ENCODE peak calls at places on chromosome 11, in six cellular contexts. One of them, this sample, is unnamed.

GRCh38 chr11:66853242-66854229 is 3.3 kb upstream of the LRFN4 start:
- DNase-seq in stimulated activated CD4-positive, alpha-beta T cell treated with anti-CD3 and anti-CD28 coated beads, Interleukin-12 subunit alpha, Interleukin-12 subunit beta, amount 100 ng/mL, for 48 hours: no peak
- DNase-seq in fibroblast of lung: no peak
- DNase-seq in EH: no peak
- DNase-seq in ELR: no peak
- DNase-seq in GM23338: no peak
- DNase-seq in this sample: no peak

GRCh38 chr11:75920886-75921285 is 105.9 kb downstream of the UVRAG start:
- DNase-seq in stimulated activated CD4-positive, alpha-beta T cell treated with anti-CD3 and anti-CD28 coated beads, Interleukin-12 subunit alpha, Interleukin-12 subunit beta, amount 100 ng/mL, for 48 hours: no peak
- DNase-seq in fibroblast of lung: no peak
- DNase-seq in EH: no peak
- DNase-seq in ELR: no peak
- DNase-seq in GM23338: no peak
- DNase-seq in this sample: no peak

GRCh38 chr11:94910779-94911178 is 62.6 kb downstream of the CWC15 start:
- DNase-seq in stimulated activated CD4-positive, alpha-beta T cell treated with anti-CD3 and anti-CD28 coated beads, Interleukin-12 subunit alpha, Interleukin-12 subunit beta, amount 100 ng/mL, for 48 hours: no peak
- DNase-seq in fibroblast of lung: peak
- DNase-seq in EH: peak
- DNase-seq in ELR: peak
- DNase-seq in GM23338: no peak
- DNase-seq in this sample: no peak

GRCh38 chr11:46705070-46705688 is 4.3 kb downstream of the ZNF408 start:
- DNase-seq in stimulated activated CD4-positive, alpha-beta T cell treated with anti-CD3 and anti-CD28 coated beads, Interleukin-12 subunit alpha, Interleukin-12 subunit beta, amount 100 ng/mL, for 48 hours: no peak
- DNase-seq in fibroblast of lung: no peak
- DNase-seq in EH: no peak
- DNase-seq in ELR: no peak
- DNase-seq in GM23338: no peak
- DNase-seq in this sample: no peak

GRCh38 chr11:79520086-79520485 is 79.3 kb upstream of the TENM4 start:
- DNase-seq in stimulated activated CD4-positive, alpha-beta T cell treated with anti-CD3 and anti-CD28 coated beads, Interleukin-12 subunit alpha, Interleukin-12 subunit beta, amount 100 ng/mL, for 48 hours: no peak
- DNase-seq in fibroblast of lung: no peak
- DNase-seq in EH: no peak
- DNase-seq in ELR: no peak
- DNase-seq in GM23338: no peak
- DNase-seq in this sample: no peak

GRCh38 chr11:75768112-75768908 is at the start of gene DGAT2:
- DNase-seq in stimulated activated CD4-positive, alpha-beta T cell treated with anti-CD3 and anti-CD28 coated beads, Interleukin-12 subunit alpha, Interleukin-12 subunit beta, amount 100 ng/mL, for 48 hours: peak
- DNase-seq in fibroblast of lung: peak
- DNase-seq in EH: peak
- DNase-seq in ELR: peak
- DNase-seq in GM23338: peak
- DNase-seq in this sample: peak

GRCh38 chr11:58490827-58491226 is 17.1 kb downstream of the OR5B21 start:
- DNase-seq in stimulated activated CD4-positive, alpha-beta T cell treated with anti-CD3 and anti-CD28 coated beads, Interleukin-12 subunit alpha, Interleukin-12 subunit beta, amount 100 ng/mL, for 48 hours: no peak
- DNase-seq in fibroblast of lung: no peak
- DNase-seq in EH: no peak
- DNase-seq in ELR: no peak
- DNase-seq in GM23338: no peak
- DNase-seq in this sample: no peak

GRCh38 chr11:121762820-121763219 is 310.1 kb upstream of the SORL1-AS1 start:
- DNase-seq in stimulated activated CD4-positive, alpha-beta T cell treated with anti-CD3 and anti-CD28 coated beads, Interleukin-12 subunit alpha, Interleukin-12 subunit beta, amount 100 ng/mL, for 48 hours: no peak
- DNase-seq in fibroblast of lung: peak
- DNase-seq in EH: peak
- DNase-seq in ELR: peak
- DNase-seq in GM23338: peak
- DNase-seq in this sample: peak

GRCh38 chr11:72821920-72822799 is 7.9 kb downstream of the ATG16L2 start:
- DNase-seq in stimulated activated CD4-positive, alpha-beta T cell treated with anti-CD3 and anti-CD28 coated beads, Interleukin-12 subunit alpha, Interleukin-12 subunit beta, amount 100 ng/mL, for 48 hours: peak
- DNase-seq in fibroblast of lung: peak
- DNase-seq in EH: peak
- DNase-seq in ELR: peak
- DNase-seq in GM23338: peak
- DNase-seq in this sample: peak

GRCh38 chr11:8168485-8169257 is at the start of gene RIC3:
- DNase-seq in stimulated activated CD4-positive, alpha-beta T cell treated with anti-CD3 and anti-CD28 coated beads, Interleukin-12 subunit alpha, Interleukin-12 subunit beta, amount 100 ng/mL, for 48 hours: peak
- DNase-seq in fibroblast of lung: no peak
- DNase-seq in EH: no peak
- DNase-seq in ELR: no peak
- DNase-seq in GM23338: peak
- DNase-seq in this sample: no peak

GRCh38 chr11:15720460-15720859 is 605.7 kb downstream of the INSC start:
- DNase-seq in stimulated activated CD4-positive, alpha-beta T cell treated with anti-CD3 and anti-CD28 coated beads, Interleukin-12 subunit alpha, Interleukin-12 subunit beta, amount 100 ng/mL, for 48 hours: no peak
- DNase-seq in fibroblast of lung: peak
- DNase-seq in EH: peak
- DNase-seq in ELR: no peak
- DNase-seq in GM23338: no peak
- DNase-seq in this sample: no peak

GRCh38 chr11:62556102-62556871 is 9.7 kb upstream of the AHNAK start:
- DNase-seq in stimulated activated CD4-positive, alpha-beta T cell treated with anti-CD3 and anti-CD28 coated beads, Interleukin-12 subunit alpha, Interleukin-12 subunit beta, amount 100 ng/mL, for 48 hours: peak
- DNase-seq in fibroblast of lung: peak
- DNase-seq in EH: peak
- DNase-seq in ELR: peak
- DNase-seq in GM23338: peak
- DNase-seq in this sample: peak

GRCh38 chr11:116641561-116642045 is 131.2 kb downstream of the BUD13 start:
- DNase-seq in stimulated activated CD4-positive, alpha-beta T cell treated with anti-CD3 and anti-CD28 coated beads, Interleukin-12 subunit alpha, Interleukin-12 subunit beta, amount 100 ng/mL, for 48 hours: peak
- DNase-seq in fibroblast of lung: peak
- DNase-seq in EH: peak
- DNase-seq in ELR: peak
- DNase-seq in GM23338: peak
- DNase-seq in this sample: no peak

GRCh38 chr11:26703792-26704191 is 18.1 kb downstream of the SLC5A12 start:
- DNase-seq in stimulated activated CD4-positive, alpha-beta T cell treated with anti-CD3 and anti-CD28 coated beads, Interleukin-12 subunit alpha, Interleukin-12 subunit beta, amount 100 ng/mL, for 48 hours: no peak
- DNase-seq in fibroblast of lung: no peak
- DNase-seq in EH: no peak
- DNase-seq in ELR: no peak
- DNase-seq in GM23338: no peak
- DNase-seq in this sample: no peak